ENCODE peak calls at places on chromosomes 11 and 22, in eight cellular contexts. V, B, M, R, Q, O, Y and L are unnamed samples.
A peak's percentile ranks its signal among the peaks of the same experiment; 100 is the strongest.

GRCh38 chr11:32870676-32871075 is 21.9 kb upstream of the QSER1 start:
- DNase-seq in V (no peak), B (no peak), M (peak; percentile 51), R (no peak), Q (no peak), O (peak; percentile 34), Y (no peak), L (peak; percentile 45)

GRCh38 chr11:122309262-122309925 is 193.4 kb upstream of the BLID start:
- DNase-seq in V (no peak), B (no peak), M (no peak), R (no peak), Q (no peak), O (no peak), Y (no peak), L (no peak)

GRCh38 chr11:125626381-125626950 is 1.5 kb downstream of the CHEK1 start:
- DNase-seq in V (peak; percentile 67), B (no peak), M (peak; percentile 66), R (peak; percentile 52), Q (peak; percentile 35), O (peak; percentile 83), Y (no peak), L (peak; percentile 70)

GRCh38 chr11:19737575-19737974 is 24.9 kb downstream of the NAV2 start:
- DNase-seq in V (no peak), B (no peak), M (no peak), R (no peak), Q (no peak), O (no peak), Y (no peak), L (no peak)

GRCh38 chr22:22171357-22172218 is 73.0 kb upstream of the VPREB1 start:
- DNase-seq in V (no peak), B (peak; percentile 12), M (no peak), R (no peak), Q (no peak), O (no peak), Y (no peak), L (no peak)

GRCh38 chr22:29314537-29315285 is 786 bp downstream of the RASL10A start:
- DNase-seq in V (no peak), B (no peak), M (no peak), R (no peak), Q (no peak), O (no peak), Y (no peak), L (no peak)

GRCh38 chr11:125348704-125349635 is 147.1 kb downstream of the FEZ1 start:
- DNase-seq in V (peak; percentile 16), B (peak; percentile 95), M (peak; percentile 7), R (no peak), Q (no peak), O (peak; percentile 59), Y (peak; percentile 68), L (peak; percentile 52)

GRCh38 chr11:109426442-109426841 is 4.5 kb downstream of the C11orf87 start:
- DNase-seq in V (no peak), B (no peak), M (no peak), R (no peak), Q (no peak), O (peak; percentile 48), Y (no peak), L (no peak)

GRCh38 chr22:49903322-49904039 is 14.8 kb downstream of the ALG12 start:
- DNase-seq in V (peak; percentile 8), B (no peak), M (no peak), R (no peak), Q (no peak), O (peak; percentile 1), Y (no peak), L (no peak)

GRCh38 chr11:122984186-122985011 is 2.8 kb upstream of the BSX start:
- DNase-seq in V (no peak), B (no peak), M (no peak), R (no peak), Q (no peak), O (peak; percentile 85), Y (peak; percentile 59), L (no peak)

GRCh38 chr11:69662021-69662698 is 13.0 kb downstream of the LTO1 start:
- DNase-seq in V (no peak), B (no peak), M (no peak), R (no peak), Q (no peak), O (no peak), Y (no peak), L (no peak)

GRCh38 chr11:112628676-112629075 is 332.5 kb upstream of the NCAM1 start:
- DNase-seq in V (no peak), B (no peak), M (no peak), R (no peak), Q (no peak), O (no peak), Y (no peak), L (no peak)

GRCh38 chr11:538431-539051 is 1.2 kb downstream of the LRRC56 start:
- DNase-seq in V (no peak), B (no peak), M (no peak), R (no peak), Q (no peak), O (no peak), Y (peak; percentile 54), L (no peak)

GRCh38 chr22:20111689-20112622 is 3.9 kb upstream of the RANBP1 start:
- DNase-seq in V (no peak), B (no peak), M (no peak), R (no peak), Q (no peak), O (no peak), Y (no peak), L (no peak)

GRCh38 chr11:8698379-8698851 is 15.8 kb downstream of the RPL27A start:
- DNase-seq in V (no peak), B (no peak), M (no peak), R (no peak), Q (no peak), O (no peak), Y (no peak), L (no peak)

GRCh38 chr11:36425593-36426206 is 84.4 kb downstream of the TRAF6 start:
- DNase-seq in V (no peak), B (no peak), M (no peak), R (no peak), Q (no peak), O (no peak), Y (no peak), L (no peak)

GRCh38 chr11:9138133-9138453 is 46.7 kb upstream of the SCUBE2 start:
- DNase-seq in V (no peak), B (no peak), M (no peak), R (no peak), Q (no peak), O (peak; percentile 96), Y (no peak), L (no peak)

GRCh38 chr11:118430956-118431355 is 5.3 kb upstream of the KMT2A start:
- DNase-seq in V (no peak), B (no peak), M (no peak), R (no peak), Q (no peak), O (no peak), Y (no peak), L (no peak)

GRCh38 chr11:71551711-71552110 is 3.5 kb downstream of the KRTAP5-9 start:
- DNase-seq in V (no peak), B (no peak), M (no peak), R (no peak), Q (no peak), O (no peak), Y (no peak), L (no peak)

GRCh38 chr22:43014062-43014875 is 680 bp downstream of the PACSIN2 start:
- DNase-seq in V (no peak), B (peak; percentile 24), M (peak; percentile 30), R (no peak), Q (no peak), O (no peak), Y (peak; percentile 69), L (peak; percentile 66)

GRCh38 chr11:130103296-130103814 is 33.7 kb downstream of the APLP2 start:
- DNase-seq in V (no peak), B (no peak), M (no peak), R (no peak), Q (peak; percentile 98), O (no peak), Y (no peak), L (no peak)

GRCh38 chr22:20068640-20069039 is 11.4 kb upstream of the DGCR8 start:
- DNase-seq in V (no peak), B (no peak), M (no peak), R (no peak), Q (no peak), O (no peak), Y (no peak), L (no peak)

GRCh38 chr22:22928666-22929380 is 41.2 kb downstream of the IGLL5 start:
- DNase-seq in V (no peak), B (no peak), M (peak; percentile 83), R (peak; percentile 52), Q (no peak), O (no peak), Y (peak; percentile 62), L (peak; percentile 91)

GRCh38 chr11:69385466-69385820 is 91.5 kb downstream of the MYEOV start:
- DNase-seq in V (no peak), B (no peak), M (no peak), R (no peak), Q (no peak), O (no peak), Y (no peak), L (no peak)

GRCh38 chr11:129960216-129961214 is 42.1 kb downstream of the PRDM10 start:
- DNase-seq in V (no peak), B (no peak), M (peak; percentile 51), R (no peak), Q (peak; percentile 57), O (no peak), Y (no peak), L (no peak)

GRCh38 chr11:48123249-48123875 is 93.2 kb upstream of the OR4B1 start:
- DNase-seq in V (no peak), B (no peak), M (no peak), R (no peak), Q (no peak), O (no peak), Y (no peak), L (no peak)

GRCh38 chr22:44329179-44329796 is 16.5 kb upstream of the SHISAL1 start:
- DNase-seq in V (no peak), B (no peak), M (peak; percentile 32), R (no peak), Q (no peak), O (no peak), Y (peak; percentile 71), L (no peak)

GRCh38 chr11:125320347-125321122 is 156.0 kb downstream of the PKNOX2 start:
- DNase-seq in V (no peak), B (no peak), M (no peak), R (no peak), Q (no peak), O (no peak), Y (no peak), L (no peak)

GRCh38 chr11:79436911-79437273 is 3.9 kb downstream of the TENM4 start:
- DNase-seq in V (no peak), B (no peak), M (no peak), R (no peak), Q (no peak), O (no peak), Y (no peak), L (no peak)

GRCh38 chr11:70139785-70140410 is 61.8 kb downstream of the ANO1 start:
- DNase-seq in V (no peak), B (no peak), M (no peak), R (no peak), Q (no peak), O (no peak), Y (no peak), L (no peak)